ENCODE peak calls at places on chromosomes 6 and 20, in five cellular contexts. Z, W, L, Q and S are unnamed samples.

GRCh38 chr20:37630161-37630560 is 63.7 kb upstream of the CTNNBL1 start:
- DNase-seq in Z (no peak), W (no peak), L (no peak), Q (no peak), S (no peak)

GRCh38 chr6:455006-455585 is 63.5 kb downstream of the IRF4 start:
- DNase-seq in Z (peak), W (no peak), L (no peak), Q (no peak), S (no peak)

GRCh38 chr6:11685411-11686093 is 93.1 kb downstream of the ADTRP start:
- DNase-seq in Z (peak), W (no peak), L (no peak), Q (no peak), S (no peak)

GRCh38 chr6:75550544-75551167 is 51.0 kb upstream of the SENP6 start:
- DNase-seq in Z (no peak), W (no peak), L (no peak), Q (no peak), S (no peak)

GRCh38 chr20:63377256-63378114 is 16.3 kb upstream of the CHRNA4 start:
- DNase-seq in Z (no peak), W (no peak), L (no peak), Q (no peak), S (no peak)

GRCh38 chr6:125095501-125096301 is 57.9 kb upstream of the TPD52L1 start:
- DNase-seq in Z (peak), W (no peak), L (no peak), Q (no peak), S (no peak)

GRCh38 chr6:132063204-132063603 is 112.0 kb upstream of the CCN2 start:
- DNase-seq in Z (peak), W (no peak), L (no peak), Q (no peak), S (no peak)

GRCh38 chr6:156389296-156389695 is 387.9 kb upstream of the ARID1B start:
- DNase-seq in Z (no peak), W (no peak), L (no peak), Q (no peak), S (no peak)

GRCh38 chr20:42082611-42083010 is 464.4 kb upstream of the CHD6 start:
- DNase-seq in Z (peak), W (no peak), L (no peak), Q (no peak), S (peak)

GRCh38 chr6:11734861-11735652 is 43.5 kb downstream of the ADTRP start:
- DNase-seq in Z (no peak), W (no peak), L (no peak), Q (no peak), S (no peak)

GRCh38 chr20:57501461-57502330 is 23.2 kb downstream of the CTCFL start:
- DNase-seq in Z (no peak), W (no peak), L (no peak), Q (no peak), S (no peak)

GRCh38 chr6:130935978-130936377 is 108.8 kb downstream of the SMLR1 start:
- DNase-seq in Z (no peak), W (no peak), L (no peak), Q (no peak), S (no peak)